ENCODE peak calls at places on chromosomes 2 and 18, in eight cellular contexts. P, Z, D, J, A, H, O and U are unnamed samples.

GRCh38 chr18:40464032-40464431 is 1491.0 kb upstream of the PIK3C3 start:
- DNase-seq in P (no peak), Z (no peak), D (no peak), J (no peak), A (no peak), H (no peak), O (no peak), U (no peak)

GRCh38 chr2:236862526-236862925 is 223.2 kb upstream of the COPS8 start:
- DNase-seq in P (no peak), Z (no peak), D (no peak), J (no peak), A (no peak), H (no peak), O (no peak), U (no peak)

GRCh38 chr2:3260959-3261358 is 116.7 kb downstream of the EIPR1 start:
- DNase-seq in P (no peak), Z (no peak), D (no peak), J (no peak), A (no peak), H (no peak), O (no peak), U (no peak)

GRCh38 chr2:37652199-37652640 is 19.2 kb downstream of the CDC42EP3 start:
- DNase-seq in P (no peak), Z (peak; percentile 59), D (no peak), J (peak; percentile 92), A (no peak), H (peak; percentile 24), O (peak; percentile 42), U (no peak)

GRCh38 chr2:195105581-195105980 is 551.4 kb upstream of the SLC39A10 start:
- DNase-seq in P (no peak), Z (no peak), D (no peak), J (no peak), A (no peak), H (no peak), O (no peak), U (no peak)

GRCh38 chr18:43031169-43031568 is 84.3 kb downstream of the RIT2 start:
- DNase-seq in P (no peak), Z (no peak), D (no peak), J (no peak), A (no peak), H (no peak), O (no peak), U (no peak)

GRCh38 chr18:48705043-48705442 is 166.2 kb downstream of the CTIF start:
- DNase-seq in P (no peak), Z (no peak), D (no peak), J (no peak), A (no peak), H (no peak), O (no peak), U (no peak)

GRCh38 chr2:144495227-144495933 is 24.5 kb downstream of the ZEB2 start:
- DNase-seq in P (no peak), Z (no peak), D (no peak), J (no peak), A (no peak), H (no peak), O (peak; percentile 15), U (no peak)

GRCh38 chr2:224927671-224928173 is 114.5 kb downstream of the DOCK10 start:
- DNase-seq in P (peak; percentile 67), Z (no peak), D (no peak), J (no peak), A (no peak), H (peak; percentile 54), O (no peak), U (no peak)

GRCh38 chr18:58247363-58247834 is 203.4 kb downstream of the NEDD4L start:
- DNase-seq in P (no peak), Z (no peak), D (no peak), J (no peak), A (no peak), H (no peak), O (peak; percentile 58), U (peak; percentile 49)

GRCh38 chr2:214261683-214262082 is 149.2 kb upstream of the VWC2L start:
- DNase-seq in P (no peak), Z (no peak), D (no peak), J (no peak), A (no peak), H (no peak), O (no peak), U (no peak)

GRCh38 chr2:53896864-53897263 is 37.1 kb upstream of the GPR75 start:
- DNase-seq in P (no peak), Z (no peak), D (no peak), J (no peak), A (no peak), H (no peak), O (peak; percentile 36), U (no peak)

GRCh38 chr2:150663143-150663542 is 175.7 kb upstream of the RND3 start:
- DNase-seq in P (no peak), Z (no peak), D (no peak), J (no peak), A (no peak), H (no peak), O (peak; percentile 95), U (no peak)

GRCh38 chr18:79579807-79580480 is 99.7 kb upstream of the CTDP1 start:
- DNase-seq in P (no peak), Z (no peak), D (no peak), J (no peak), A (peak; percentile 11), H (peak; percentile 37), O (no peak), U (peak; percentile 30)

GRCh38 chr18:21865043-21865442 is 124.5 kb downstream of the MIB1 start:
- DNase-seq in P (no peak), Z (no peak), D (no peak), J (peak; percentile 27), A (no peak), H (no peak), O (no peak), U (no peak)

GRCh38 chr18:46627136-46627535 is 29.9 kb downstream of the LOXHD1 start:
- DNase-seq in P (no peak), Z (no peak), D (no peak), J (no peak), A (no peak), H (no peak), O (no peak), U (no peak)

GRCh38 chr18:58639751-58640427 is 11.0 kb upstream of the ALPK2 start:
- DNase-seq in P (no peak), Z (no peak), D (no peak), J (no peak), A (no peak), H (no peak), O (peak; percentile 38), U (no peak)

GRCh38 chr2:163877316-163877715 is 141.5 kb upstream of the FIGN start:
- DNase-seq in P (no peak), Z (peak; percentile 1), D (no peak), J (peak; percentile 75), A (no peak), H (no peak), O (peak; percentile 55), U (no peak)